ENCODE peak calls at places on chromosomes 3 and 15, in six cellular contexts. M is CD8-positive, alpha-beta T cell; U is cardiac muscle cell; S is AG04450; N is cardiac fibroblast; C is fibroblast of the aortic adventitia. Y is an unnamed sample.

GRCh38 chr3:16124636-16125035 is 49.8 kb upstream of the GALNT15 start:
- DNase-seq in M (no peak), U (no peak), S (peak), N (peak), C (peak), Y (no peak)

GRCh38 chr3:172285844-172286243 is 162.4 kb downstream of the GHSR start:
- DNase-seq in M (no peak), U (no peak), S (no peak), N (peak), C (peak), Y (no peak)

GRCh38 chr3:135915206-135915605 is 50.3 kb upstream of the PPP2R3A start:
- DNase-seq in M (no peak), U (no peak), S (no peak), N (no peak), C (no peak), Y (no peak)

GRCh38 chr15:40295870-40296560 is 11.7 kb downstream of the PLCB2 start:
- DNase-seq in M (no peak), U (peak), S (no peak), N (peak), C (no peak), Y (no peak)

GRCh38 chr15:73754461-73754860 is 1.3 kb upstream of the INSYN1 start:
- DNase-seq in M (no peak), U (no peak), S (no peak), N (no peak), C (no peak), Y (no peak)

GRCh38 chr3:184985586-184985985 is 167.3 kb downstream of the C3orf70 start:
- DNase-seq in M (no peak), U (no peak), S (no peak), N (no peak), C (no peak), Y (no peak)

GRCh38 chr15:29083161-29083560 is 186.5 kb downstream of the NSMCE3 start:
- DNase-seq in M (no peak), U (no peak), S (no peak), N (no peak), C (no peak), Y (peak)

GRCh38 chr15:89009080-89009479 is 79.2 kb upstream of the ABHD2 start:
- DNase-seq in M (no peak), U (no peak), S (no peak), N (no peak), C (no peak), Y (no peak)

GRCh38 chr15:45314960-45315359 is 62.9 kb downstream of the SLC28A2 start:
- DNase-seq in M (no peak), U (no peak), S (no peak), N (peak), C (peak), Y (no peak)

GRCh38 chr3:153315781-153316180 is 153.8 kb downstream of the RAP2B start:
- DNase-seq in M (no peak), U (no peak), S (peak), N (no peak), C (peak), Y (no peak)

GRCh38 chr3:126622694-126623093 is 32.2 kb downstream of the TXNRD3 start:
- DNase-seq in M (no peak), U (no peak), S (no peak), N (no peak), C (no peak), Y (no peak)

GRCh38 chr3:151008699-151009098 is 36.2 kb upstream of the CLRN1 start:
- DNase-seq in M (no peak), U (peak), S (peak), N (peak), C (peak), Y (peak)

GRCh38 chr3:132164469-132165092 is 129.8 kb upstream of the CPNE4 start:
- DNase-seq in M (no peak), U (no peak), S (peak), N (peak), C (peak), Y (no peak)

DNA sequence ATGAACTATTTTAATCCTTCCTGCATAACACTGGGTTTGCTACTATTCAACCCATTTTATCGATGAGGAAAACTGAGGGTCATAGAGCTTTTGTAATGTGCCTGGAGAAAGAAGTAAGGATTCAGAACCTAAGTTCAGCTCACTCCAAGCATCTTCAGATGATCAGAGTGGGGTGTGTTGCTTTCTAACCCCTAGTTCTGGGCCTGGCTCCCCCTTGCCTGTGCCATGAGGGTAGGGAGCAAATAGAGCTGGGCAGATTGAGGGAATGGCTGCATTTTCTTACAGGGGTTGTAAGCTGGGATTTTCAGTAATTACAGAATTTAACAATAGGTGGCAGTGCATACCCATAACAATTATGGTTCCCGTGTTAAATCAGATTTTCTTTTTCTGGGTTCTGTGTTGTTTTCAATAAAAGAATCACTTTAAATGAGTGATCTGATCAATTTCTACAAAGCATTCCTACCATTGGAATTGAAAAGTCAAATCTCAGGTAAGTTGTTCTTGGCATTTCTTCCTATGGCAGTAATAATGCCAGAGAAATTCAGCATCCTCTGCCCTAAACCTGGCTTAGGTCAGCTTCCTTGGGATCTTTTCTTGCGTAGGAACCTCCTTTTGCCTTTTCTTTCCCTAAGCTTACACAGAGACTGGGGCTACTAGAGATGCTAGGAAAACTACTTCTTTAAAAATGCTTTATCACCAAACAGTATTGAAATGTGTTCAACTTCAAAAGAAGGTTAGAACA is 103.8 kb upstream of the IL12A start:
- DNase-seq in M (no peak), U (peak), S (no peak), N (peak), C (peak), Y (peak)
- TF ChIP-seq CTCF in M (no peak), U (peak), S (peak), N (peak), C (peak), Y (peak)

GRCh38 chr15:56468271-56468912 is 3.5 kb upstream of the MNS1 start:
- DNase-seq in M (no peak), U (no peak), S (no peak), N (no peak), C (peak), Y (no peak)
- H3K4me3 ChIP-seq in M (peak), U (no peak), S (no peak), N (peak), C (peak), Y (peak)

GRCh38 chr3:45701167-45701867 is 12.1 kb downstream of the SACM1L start:
- DNase-seq in M (no peak), U (peak), S (no peak), N (no peak), C (no peak), Y (no peak)
- TF ChIP-seq CTCF in M (no peak), U (no peak), S (no peak), N (no peak), C (no peak), Y (no peak)

GRCh38 chr3:98980915-98981596 is 79.6 kb upstream of the DCBLD2 start:
- DNase-seq in M (no peak), U (no peak), S (no peak), N (no peak), C (peak), Y (no peak)
- H3K4me3 ChIP-seq in M (no peak), U (no peak), S (peak), N (peak), C (peak), Y (no peak)

GRCh38 chr3:146581080-146581601 is 24.0 kb downstream of the PLSCR5 start:
- DNase-seq in M (no peak), U (no peak), S (no peak), N (peak), C (no peak), Y (no peak)

GRCh38 chr3:146574173-146574572 is 29.8 kb upstream of the PLSCR1 start:
- DNase-seq in M (no peak), U (no peak), S (no peak), N (no peak), C (no peak), Y (no peak)

GRCh38 chr3:146581877-146582508 is 23.2 kb downstream of the PLSCR5 start:
- DNase-seq in M (no peak), U (no peak), S (no peak), N (peak), C (peak), Y (no peak)

DNA sequence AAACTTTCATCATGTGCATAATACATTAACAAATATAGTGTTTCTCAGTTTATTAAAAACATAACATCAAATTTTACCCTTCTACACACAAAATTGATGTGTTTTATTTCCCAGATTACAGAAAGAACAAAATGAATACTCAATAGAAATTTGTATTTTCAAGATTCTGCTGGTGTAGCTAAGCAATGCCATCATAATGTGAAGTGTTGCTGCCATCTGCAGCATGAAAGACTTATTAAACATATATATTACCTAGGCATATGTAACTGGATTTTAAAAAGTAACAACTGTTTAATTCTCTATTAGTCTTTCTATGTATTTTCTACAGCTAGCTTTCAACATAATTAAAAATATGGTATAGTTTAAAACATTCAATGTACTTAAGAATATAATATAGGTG is 27.5 kb downstream of the PLSCR5 start:
- DNase-seq in M (peak), U (peak), S (peak), N (peak), C (peak), Y (peak)
- TF ChIP-seq CTCF in M (peak), U (peak), S (peak), N (peak), C (peak), Y (peak)

GRCh38 chr3:119647843-119648575 is 12.4 kb downstream of the POPDC2 start:
- DNase-seq in M (no peak), U (no peak), S (no peak), N (peak), C (peak), Y (no peak)
- H3K4me3 ChIP-seq in M (no peak), U (no peak), S (no peak), N (no peak), C (no peak), Y (no peak)